ENCODE peak calls at places on chromosomes 12 and 14, in eight cellular contexts. M is thyroid gland, Z is testis, K is esophagus squamous epithelium, O is IMR-90, V is stomach, D is prostate gland, U is body of pancreas. C is an unnamed sample. For H3K4me1, the result is how much of the 10 kb centered on the place peaks cover.

GRCh38 chr14:75069021-75069810 is at the start of gene ZC2HC1C:
- DNase-seq in M (peak), Z (peak), K (peak), O (peak), V (peak), D (peak), U (peak), C (peak)

GRCh38 chr12:45737638-45738037 is 8.1 kb downstream of the ARID2 start:
- DNase-seq in M (no peak), Z (no peak), K (no peak), O (no peak), V (no peak), D (no peak), U (no peak), C (no peak)

GRCh38 chr14:59688224-59689170 is 111.9 kb upstream of the CCDC175 start:
- DNase-seq in M (peak), Z (peak), K (no peak), O (peak), V (peak), D (no peak), U (no peak), C (no peak)

GRCh38 chr14:73463411-73463810 is 5.1 kb upstream of the NUMB start:
- DNase-seq in M (peak), Z (no peak), K (no peak), O (peak), V (peak), D (no peak), U (peak), C (peak)

GRCh38 chr12:104522985-104523719 is 66.4 kb downstream of the CHST11 start:
- DNase-seq in M (no peak), Z (no peak), K (no peak), O (no peak), V (no peak), D (no peak), U (no peak), C (no peak)

GRCh38 chr12:63093084-63093483 is 57.9 kb downstream of the AVPR1A start:
- DNase-seq in M (no peak), Z (no peak), K (no peak), O (no peak), V (no peak), D (no peak), U (no peak), C (no peak)

GRCh38 chr14:96827310-96827709 is 30.1 kb downstream of the VRK1 start:
- DNase-seq in M (no peak), Z (no peak), K (no peak), O (no peak), V (no peak), D (no peak), U (no peak), C (no peak)

GRCh38 chr14:29376251-29376650 is 551.4 kb downstream of the PRKD1 start:
- DNase-seq in M (no peak), Z (no peak), K (no peak), O (no peak), V (no peak), D (no peak), U (no peak), C (no peak)

GRCh38 chr14:50087350-50088116 is 28.8 kb downstream of the VCPKMT start:
- DNase-seq in M (no peak), Z (no peak), K (no peak), O (no peak), V (no peak), D (no peak), U (no peak), C (no peak)

GRCh38 chr12:104177663-104178501 is 37.7 kb upstream of the TXNRD1 start:
- DNase-seq in M (peak), Z (peak), K (no peak), O (peak), V (peak), D (peak), U (peak), C (peak)

GRCh38 chr12:90854136-90854689 is 100.8 kb downstream of the CCER1 start:
- DNase-seq in M (no peak), Z (peak), K (no peak), O (peak), V (no peak), D (peak), U (no peak), C (no peak)

GRCh38 chr12:55899035-55899434 is 28.7 kb downstream of the PYM1 start:
- DNase-seq in M (no peak), Z (no peak), K (no peak), O (peak), V (no peak), D (no peak), U (no peak), C (no peak)

GRCh38 chr14:54194501-54194900 is 202.3 kb upstream of the CDKN3 start:
- DNase-seq in M (no peak), Z (no peak), K (no peak), O (no peak), V (no peak), D (no peak), U (no peak), C (no peak)

GRCh38 chr12:67269632-67270578 is 747 bp downstream of the CAND1 start:
- DNase-seq in M (peak), Z (peak), K (no peak), O (no peak), V (peak), D (peak), U (peak), C (peak)

GRCh38 chr14:44149597-44149996 is 357.5 kb downstream of the FSCB start:
- DNase-seq in M (no peak), Z (peak), K (no peak), O (no peak), V (no peak), D (no peak), U (no peak), C (no peak)

GRCh38 chr12:6943387-6943718 is 263 bp upstream of the RNU7-1 start:
- DNase-seq in M (peak), Z (peak), K (peak), O (peak), V (peak), D (peak), U (peak), C (peak)

GRCh38 chr12:6946033-6946919 is 2.5 kb downstream of the C12orf57 start:
- DNase-seq in M (peak), Z (peak), K (no peak), O (no peak), V (peak), D (peak), U (peak), C (no peak)

GRCh38 chr12:6943719-6944380 is at the start of the genes C12orf57 and RNU7-1:
- DNase-seq in M (peak), Z (peak), K (no peak), O (peak), V (peak), D (peak), U (peak), C (peak)

GRCh38 chr12:6945613-6946012 is 1.8 kb downstream of the C12orf57 start:
- DNase-seq in M (no peak), Z (no peak), K (no peak), O (no peak), V (no peak), D (no peak), U (no peak), C (no peak)

DNA sequence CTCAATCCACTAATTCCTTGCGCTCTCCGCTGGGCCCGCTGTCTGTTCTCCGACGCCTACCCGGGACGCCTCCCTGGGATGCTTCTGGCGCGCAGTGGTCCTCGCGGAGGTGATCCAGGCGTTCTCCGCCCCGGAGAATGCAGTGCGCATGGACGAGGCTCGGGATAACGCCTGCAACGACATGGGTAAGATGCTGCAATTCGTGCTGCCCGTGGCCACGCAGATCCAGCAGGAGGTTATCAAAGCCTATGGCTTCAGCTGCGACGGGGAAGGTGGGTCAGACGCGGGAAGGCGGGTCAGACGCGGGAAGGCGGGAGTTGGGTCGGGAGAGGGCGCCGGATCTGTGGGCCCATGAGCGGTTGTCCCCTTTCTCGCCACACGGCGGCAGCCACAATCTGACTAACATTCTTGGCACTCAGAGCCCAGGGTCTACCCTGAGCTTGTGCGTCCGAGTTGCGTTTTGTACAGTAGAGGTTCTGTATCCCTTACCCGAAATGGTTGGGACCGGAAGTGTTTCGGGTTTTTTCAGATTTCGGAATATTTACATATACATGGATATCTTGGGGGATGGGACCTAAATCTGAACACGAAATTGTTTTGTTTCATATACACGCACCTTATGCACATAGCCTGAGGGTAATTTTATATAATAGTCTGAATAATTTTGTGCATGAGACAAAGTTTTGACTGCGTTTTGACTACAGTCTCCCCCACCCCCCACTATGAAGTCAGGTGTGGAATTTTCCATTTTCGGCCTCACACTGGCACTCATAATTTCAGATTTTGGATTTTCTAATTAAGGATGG is 762 bp downstream of the C12orf57 start:
- DNase-seq in M (peak), Z (peak), K (peak), O (peak), V (peak), D (peak), U (peak), C (peak)
- TF ChIP-seq POLR2A in M (peak), Z (no peak), K (no peak), O (no peak), V (no peak), D (peak), U (no peak), C (peak)

GRCh38 chr14:101183376-101184103 is 280.0 kb upstream of the RTL1 start:
- DNase-seq in M (no peak), Z (no peak), K (no peak), O (no peak), V (peak), D (no peak), U (no peak), C (no peak)
- TF ChIP-seq CTCF in M (no peak), Z (peak), K (no peak), O (peak), V (peak), D (no peak), U (peak), C (peak)

GRCh38 chr12:54019924-54020586 is 8.2 kb upstream of the HOXC6 start:
- DNase-seq in M (no peak), Z (peak), K (no peak), O (no peak), V (no peak), D (no peak), U (no peak), C (peak)
- H3K4me1 ChIP-seq in M (under half), Z (under half), K (under half), O (under half), V (under half), D (under half), U (under half), C (under half)

GRCh38 chr14:103920981-103921854 is 7.0 kb upstream of the TDRD9 start:
- DNase-seq in M (peak), Z (peak), K (peak), O (peak), V (peak), D (peak), U (peak), C (peak)
- TF ChIP-seq POLR2A in M (peak), Z (no peak), K (peak), O (peak), V (no peak), D (peak), U (peak), C (no peak)

GRCh38 chr12:12356467-12356885 is 402 bp upstream of the BORCS5 start:
- DNase-seq in M (no peak), Z (no peak), K (no peak), O (no peak), V (no peak), D (no peak), U (no peak), C (no peak)

GRCh38 chr12:12353807-12354206 is 3.1 kb upstream of the BORCS5 start:
- DNase-seq in M (no peak), Z (no peak), K (no peak), O (no peak), V (no peak), D (no peak), U (no peak), C (no peak)

GRCh38 chr12:12357697-12358476 is 1.0 kb downstream of the BORCS5 start:
- DNase-seq in M (no peak), Z (no peak), K (no peak), O (peak), V (no peak), D (no peak), U (no peak), C (no peak)

GRCh38 chr12:12358528-12358927 is 1.6 kb downstream of the BORCS5 start:
- DNase-seq in M (no peak), Z (no peak), K (no peak), O (no peak), V (no peak), D (no peak), U (no peak), C (no peak)

DNA sequence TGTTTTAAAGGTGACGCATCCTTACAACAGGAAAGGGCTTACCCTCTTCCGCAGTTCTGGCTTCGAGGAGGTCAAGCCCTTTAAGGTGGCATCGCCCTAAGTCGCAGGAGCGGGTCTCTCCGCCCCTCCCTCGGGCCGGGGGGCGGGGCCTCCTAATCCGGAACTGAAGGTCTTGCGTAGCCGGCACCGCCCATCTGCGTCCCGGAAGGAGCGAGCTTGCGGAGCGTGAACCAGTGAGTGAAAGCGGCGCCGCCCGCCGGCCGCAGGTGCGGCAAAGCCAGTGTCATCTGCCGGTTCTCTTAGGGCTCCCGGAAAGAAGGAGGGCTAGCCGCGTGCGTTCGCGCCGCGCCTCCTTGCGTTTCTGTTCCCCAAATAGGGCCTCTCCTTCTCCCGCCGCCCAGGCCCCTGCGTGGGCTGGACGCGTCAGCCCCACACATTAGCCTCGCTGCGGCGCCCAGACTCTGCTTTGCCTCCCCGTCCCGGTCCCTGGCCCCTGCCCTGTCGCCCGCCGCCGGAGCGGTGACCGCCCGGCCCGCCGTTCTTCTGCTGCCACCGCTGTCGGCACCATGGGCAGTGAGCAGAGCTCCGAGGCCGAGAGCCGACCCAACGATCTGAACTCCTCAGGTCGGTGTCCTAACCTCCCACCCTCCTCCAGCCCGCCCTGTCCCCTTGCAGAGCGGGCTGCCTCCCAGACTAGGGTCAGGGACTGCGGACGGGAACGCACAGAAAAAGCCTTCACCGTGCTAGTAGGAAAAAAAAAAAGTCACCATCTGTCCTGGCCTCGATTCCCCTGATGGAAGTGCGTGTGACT is at the start of gene BORCS5:
- DNase-seq in M (peak), Z (peak), K (peak), O (peak), V (peak), D (peak), U (peak), C (peak)
- TF ChIP-seq CTCF in M (no peak), Z (peak), K (no peak), O (no peak), V (no peak), D (no peak), U (peak), C (peak)

GRCh38 chr12:647039-647712 is 16.1 kb downstream of the NINJ2 start:
- DNase-seq in M (no peak), Z (no peak), K (no peak), O (no peak), V (no peak), D (no peak), U (no peak), C (no peak)

GRCh38 chr12:644818-645552 is 18.3 kb downstream of the NINJ2 start:
- DNase-seq in M (no peak), Z (peak), K (no peak), O (no peak), V (no peak), D (no peak), U (no peak), C (no peak)

GRCh38 chr12:645563-646071 is 17.6 kb downstream of the NINJ2 start:
- DNase-seq in M (peak), Z (peak), K (no peak), O (peak), V (peak), D (no peak), U (no peak), C (peak)

GRCh38 chr12:647713-648085 is 15.5 kb downstream of the NINJ2 start:
- DNase-seq in M (no peak), Z (no peak), K (no peak), O (no peak), V (no peak), D (no peak), U (no peak), C (no peak)

DNA sequence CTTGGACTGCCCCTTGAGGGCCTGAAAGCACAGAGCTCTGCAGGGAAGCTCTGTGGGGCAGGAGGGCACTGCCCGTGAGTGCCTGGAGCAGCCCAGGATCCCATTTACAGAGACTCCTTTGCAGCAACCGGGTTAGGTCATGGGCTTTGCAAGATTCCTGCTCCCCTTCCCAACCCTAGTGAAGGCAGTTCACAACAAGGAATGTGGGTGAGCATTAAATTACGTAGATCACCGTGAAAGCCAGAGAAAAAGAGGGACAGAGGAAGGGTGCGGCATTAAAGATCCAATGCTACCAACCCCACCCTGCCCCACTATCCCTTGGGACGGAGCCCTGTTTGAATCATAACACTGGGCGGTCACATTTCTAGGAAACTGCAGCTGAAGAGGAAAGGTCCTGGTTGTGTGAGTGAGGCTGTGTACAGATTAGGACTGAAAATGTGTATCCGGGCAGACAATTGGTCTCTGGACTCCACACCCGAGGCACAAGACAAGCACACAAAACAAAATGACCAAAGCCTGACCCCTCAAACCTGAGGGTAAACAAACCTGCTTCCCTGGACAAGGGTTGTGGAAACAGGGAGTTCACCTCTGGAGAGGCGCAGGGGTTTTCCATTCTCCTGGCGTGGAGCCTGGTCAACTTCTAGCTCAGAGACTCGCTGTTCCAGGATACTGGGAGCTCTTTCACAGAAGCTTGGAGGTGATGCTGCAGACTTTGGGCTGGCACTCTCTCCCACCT is 16.8 kb downstream of the NINJ2 start:
- DNase-seq in M (peak), Z (peak), K (no peak), O (no peak), V (peak), D (peak), U (no peak), C (peak)
- H3K4me1 ChIP-seq in M (under half), Z (under half), K (under half), O (under half), V (under half), D (under half), U (under half), C (half or more)

GRCh38 chr12:110616471-110617115 is 2.7 kb downstream of the TCTN1 start:
- DNase-seq in M (no peak), Z (no peak), K (no peak), O (no peak), V (no peak), D (no peak), U (no peak), C (no peak)

GRCh38 chr12:110619534-110619953 is 5.6 kb downstream of the TCTN1 start:
- DNase-seq in M (no peak), Z (no peak), K (no peak), O (peak), V (no peak), D (no peak), U (no peak), C (no peak)

GRCh38 chr12:110615171-110615570 is 1.2 kb downstream of the TCTN1 start:
- DNase-seq in M (no peak), Z (no peak), K (no peak), O (no peak), V (no peak), D (no peak), U (no peak), C (no peak)

DNA sequence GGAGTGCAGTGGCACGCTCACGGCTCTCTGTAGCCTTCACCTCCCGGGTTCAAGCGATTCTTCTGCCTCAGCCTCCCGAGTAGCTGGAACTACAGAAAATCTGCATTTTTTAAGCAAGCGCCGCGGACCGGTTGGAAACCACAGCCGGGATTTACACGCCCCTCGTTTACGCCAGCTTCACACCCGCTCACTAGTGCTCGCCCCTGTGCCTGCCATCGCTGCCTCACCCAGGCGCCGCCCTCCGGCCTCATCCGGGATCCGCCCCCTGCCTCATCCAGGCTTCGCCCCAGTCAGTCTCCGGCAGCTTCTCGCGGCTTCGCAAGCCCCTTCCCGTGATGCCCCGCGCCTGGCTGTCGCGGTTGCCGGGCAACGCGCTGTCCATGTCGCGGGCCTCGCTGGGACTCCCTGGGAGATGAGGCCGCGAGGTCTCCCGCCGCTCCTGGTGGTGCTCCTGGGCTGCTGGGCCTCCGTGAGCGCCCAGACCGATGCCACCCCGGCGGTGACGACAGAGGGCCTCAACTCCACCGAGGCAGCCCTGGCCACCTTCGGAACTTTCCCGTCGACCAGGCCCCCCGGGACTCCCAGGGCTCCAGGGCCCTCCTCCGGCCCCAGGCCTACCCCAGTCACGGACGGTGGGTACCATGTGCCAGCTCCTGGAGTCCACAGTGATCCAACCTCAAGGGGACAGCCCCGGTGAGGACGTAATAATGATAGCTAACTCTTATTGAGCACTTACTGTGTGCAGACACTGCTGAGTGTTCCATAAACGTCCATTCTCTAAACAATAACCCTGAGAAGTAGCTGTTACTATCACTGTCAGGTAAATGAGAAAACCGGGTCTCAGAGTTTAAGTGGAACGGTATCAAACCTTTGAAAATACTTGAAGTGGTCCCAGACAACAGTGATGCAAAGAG is at the start of gene TCTN1:
- DNase-seq in M (peak), Z (peak), K (peak), O (peak), V (peak), D (peak), U (peak), C (peak)
- TF ChIP-seq POLR2A in M (no peak), Z (peak), K (peak), O (peak), V (no peak), D (peak), U (peak), C (peak)

C was measured in heart left ventricle.